ENCODE peak calls at places on chromosomes 1 and 21, in ten cellular contexts. H is body of pancreas; D is OCI-LY7; R is left ventricle myocardium inferior; G is astrocyte; P is CD4-positive, alpha-beta T cell; A is tibial artery; Q is HCT116; B is IMR-90; I is coronary artery. N is an unnamed sample.
A peak's percentile ranks its signal among the peaks of the same experiment; 100 is the strongest.

GRCh38 chr1:93566227-93566626 is 115.4 kb downstream of the BCAR3 start:
- DNase-seq in H (no peak), D (no peak), R (peak; percentile 60), G (peak; percentile 16), P (no peak), A (no peak), Q (no peak), B (no peak), I (no peak), N (no peak)

GRCh38 chr21:17472167-17472566 is 40.7 kb upstream of the CXADR start:
- DNase-seq in H (no peak), D (no peak), R (no peak), G (no peak), P (no peak), A (no peak), Q (no peak), B (no peak), I (no peak), N (no peak)

GRCh38 chr1:86380257-86380861 is 15.8 kb downstream of the ODF2L start:
- DNase-seq in H (peak; percentile 17), D (peak; percentile 69), R (no peak), G (peak; percentile 65), P (no peak), A (no peak), Q (peak; percentile 71), B (peak; percentile 86), I (no peak), N (no peak)

GRCh38 chr1:1678581-1679380 is 13.8 kb downstream of the SLC35E2B start:
- DNase-seq in H (peak; percentile 52), D (peak; percentile 89), R (no peak), G (no peak), P (no peak), A (no peak), Q (no peak), B (no peak), I (no peak), N (no peak)

GRCh38 chr21:26441081-26441610 is 131.9 kb downstream of the CYYR1 start:
- DNase-seq in H (no peak), D (no peak), R (no peak), G (no peak), P (no peak), A (no peak), Q (no peak), B (no peak), I (no peak), N (no peak)

GRCh38 chr1:110205156-110205555 is 5.0 kb upstream of the KCNC4 start:
- DNase-seq in H (no peak), D (no peak), R (no peak), G (no peak), P (no peak), A (no peak), Q (no peak), B (no peak), I (no peak), N (no peak)

GRCh38 chr1:155322571-155322952 is 1.9 kb downstream of the RUSC1 start:
- DNase-seq in H (peak; percentile 10), D (peak; percentile 33), R (no peak), G (no peak), P (no peak), A (no peak), Q (no peak), B (peak; percentile 39), I (no peak), N (no peak)

GRCh38 chr1:24720152-24720551 is 25.1 kb upstream of the CLIC4 start:
- DNase-seq in H (peak; percentile 70), D (no peak), R (peak; percentile 90), G (peak; percentile 86), P (no peak), A (peak; percentile 94), Q (no peak), B (peak; percentile 85), I (peak; percentile 91), N (peak; percentile 15)

GRCh38 chr1:212664409-212665199 is 35.0 kb downstream of the BATF3 start:
- DNase-seq in H (no peak), D (no peak), R (no peak), G (no peak), P (no peak), A (no peak), Q (no peak), B (no peak), I (peak; percentile 50), N (no peak)

GRCh38 chr1:10561955-10562354 is 87.2 kb downstream of the PEX14 start:
- DNase-seq in H (no peak), D (no peak), R (no peak), G (no peak), P (no peak), A (no peak), Q (peak; percentile 16), B (no peak), I (no peak), N (no peak)

GRCh38 chr1:241443561-241443960 is 76.0 kb downstream of the FH start:
- DNase-seq in H (no peak), D (no peak), R (no peak), G (peak; percentile 32), P (no peak), A (no peak), Q (no peak), B (no peak), I (no peak), N (no peak)

DNA sequence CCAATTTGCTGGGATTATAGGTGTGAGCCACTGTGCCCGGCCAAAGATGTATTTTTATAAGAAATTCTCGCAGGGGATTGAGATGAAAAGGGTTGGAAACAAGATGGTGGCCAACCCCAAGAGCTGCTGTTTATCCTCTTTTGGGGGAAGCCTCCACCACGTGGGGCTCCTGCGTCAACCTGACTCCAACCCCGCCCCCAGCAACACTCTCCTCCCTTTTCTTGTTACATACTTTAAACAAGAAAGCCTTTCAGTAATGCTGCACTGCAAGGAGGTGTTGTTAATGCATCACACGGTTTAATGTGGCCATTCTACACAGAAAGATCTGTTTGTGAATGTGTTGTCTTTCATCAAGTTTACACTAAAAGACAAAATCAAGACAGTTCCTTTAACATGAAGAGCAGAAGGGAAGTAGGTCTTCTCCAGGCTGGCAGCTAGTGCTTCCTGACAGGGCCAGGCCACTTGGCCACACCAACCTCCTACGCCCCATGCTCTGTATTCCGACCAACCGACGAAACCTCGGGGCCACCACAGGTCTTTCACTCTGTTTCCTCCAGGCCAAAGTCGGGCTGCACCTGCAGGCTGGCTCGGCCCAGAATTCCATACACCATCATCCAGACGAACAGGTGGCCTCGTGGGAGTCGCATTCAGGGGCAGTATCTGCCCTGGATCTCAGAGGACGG is 25.9 kb downstream of the C2CD2 start:
- DNase-seq in H (peak; percentile 33), D (peak; percentile 63), R (no peak), G (no peak), P (no peak), A (no peak), Q (no peak), B (no peak), I (no peak), N (no peak)
- H3K27ac ChIP-seq in H (peak overlapping the region; percentile 89), D (peak overlapping the region; percentile 83), R (peak overlapping the region; percentile 91), G (no peak overlapping the region), P (no peak overlapping the region), A (peak overlapping the region; percentile 93), Q (no peak overlapping the region), B (no peak overlapping the region), I (peak overlapping the region; percentile 90), N (peak overlapping the region; percentile 88)

DNA sequence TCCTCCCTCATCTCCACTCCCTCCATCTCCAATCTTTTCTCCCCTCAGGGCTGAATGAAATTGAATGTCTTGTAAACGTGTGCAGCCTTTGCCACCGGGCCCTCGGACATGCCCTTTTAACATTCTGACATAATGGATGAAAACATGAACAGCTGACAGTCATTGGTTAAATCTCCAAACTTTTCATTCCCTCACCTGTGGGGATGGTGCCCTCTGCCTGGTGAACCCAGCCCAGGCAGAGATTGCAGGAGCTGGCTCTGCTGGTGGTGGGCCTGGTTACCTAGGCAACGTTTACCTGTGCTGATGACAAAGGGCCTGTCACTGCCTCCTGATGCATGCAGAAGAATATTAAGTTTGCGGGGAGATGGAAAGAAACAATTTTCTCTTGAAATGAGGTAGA is 21.3 kb downstream of the ST6GALNAC3 start:
- DNase-seq in H (no peak), D (no peak), R (no peak), G (no peak), P (no peak), A (no peak), Q (no peak), B (no peak), I (no peak), N (no peak)
- TF ChIP-seq CTCF in H (no peak), D (no peak), R (no peak), G (no peak), P (no peak), A (no peak), Q (no peak), B (no peak), I (no peak), N (no peak)

GRCh38 chr1:12631571-12631970 is 12.3 kb upstream of the AADACL4 start:
- DNase-seq in H (no peak), D (no peak), R (no peak), G (no peak), P (no peak), A (no peak), Q (no peak), B (no peak), I (no peak), N (no peak)

GRCh38 chr1:12629974-12630760 is 12.2 kb upstream of the DHRS3 start:
- DNase-seq in H (no peak), D (no peak), R (no peak), G (no peak), P (no peak), A (no peak), Q (no peak), B (no peak), I (no peak), N (no peak)

GRCh38 chr1:12630946-12631540 is 12.8 kb upstream of the AADACL4 start:
- DNase-seq in H (peak; percentile 24), D (no peak), R (no peak), G (no peak), P (no peak), A (no peak), Q (no peak), B (no peak), I (no peak), N (no peak)

GRCh38 chr1:12627308-12627707 is 9.3 kb upstream of the DHRS3 start:
- DNase-seq in H (no peak), D (no peak), R (no peak), G (no peak), P (no peak), A (no peak), Q (no peak), B (no peak), I (no peak), N (no peak)

GRCh38 chr1:12629521-12629956 is 11.5 kb upstream of the DHRS3 start:
- DNase-seq in H (no peak), D (no peak), R (no peak), G (no peak), P (no peak), A (no peak), Q (no peak), B (no peak), I (no peak), N (no peak)
- H3K27ac ChIP-seq in H (no peak overlapping the region), D (no peak overlapping the region), R (no peak overlapping the region), G (no peak overlapping the region), P (no peak overlapping the region), A (no peak overlapping the region), Q (no peak overlapping the region), B (no peak overlapping the region), I (no peak overlapping the region), N (no peak overlapping the region)

DNA sequence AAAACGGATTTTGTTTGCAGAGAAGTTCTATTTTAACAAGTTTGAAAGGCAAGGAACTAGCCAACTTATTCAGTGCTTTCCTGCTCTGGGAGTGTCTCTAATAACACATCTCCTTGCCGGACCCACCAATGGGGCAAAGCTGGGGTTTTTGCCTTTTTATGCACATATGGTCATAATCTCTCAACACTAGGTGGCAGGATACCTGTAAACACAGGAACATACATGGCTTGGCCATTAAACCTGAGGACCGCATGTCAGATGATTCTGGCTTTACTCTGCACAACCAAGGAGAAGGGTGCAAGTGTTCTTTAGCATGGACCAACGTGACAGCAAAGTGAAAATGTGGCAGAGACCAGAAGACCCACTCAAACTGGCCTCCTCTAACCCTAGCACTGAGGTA is 4.9 kb downstream of the TMEM9 start:
- DNase-seq in H (peak; percentile 44), D (peak; percentile 63), R (no peak), G (no peak), P (no peak), A (no peak), Q (peak; percentile 35), B (peak; percentile 44), I (peak; percentile 31), N (no peak)
- TF ChIP-seq CTCF in H (peak; percentile 51), D (peak; percentile 81), R (peak; percentile 40), G (peak; percentile 44), P (peak; percentile 62), A (no peak), Q (peak; percentile 86), B (peak; percentile 44), I (no peak), N (peak; percentile 19)